ENCODE peak calls at places on chromosomes 5 and 9, in five cellular contexts. D, B, K, M and J are unnamed samples.

GRCh38 chr5:180352976-180353225 is 235 bp downstream of the GFPT2 start:
- DNase-seq in D (no peak), B (no peak), K (no peak), M (no peak), J (no peak)

GRCh38 chr5:51395666-51396356 is 12.6 kb downstream of the ISL1 start:
- DNase-seq in D (no peak), B (no peak), K (no peak), M (no peak), J (no peak)

GRCh38 chr9:93463638-93464248 is 10.4 kb upstream of the FAM120AOS start:
- DNase-seq in D (no peak), B (no peak), K (no peak), M (no peak), J (no peak)

GRCh38 chr5:97043511-97043910 is 98.9 kb downstream of the LIX1 start:
- DNase-seq in D (no peak), B (no peak), K (peak; percentile 28), M (no peak), J (no peak)

GRCh38 chr9:127058645-127059021 is 63.8 kb downstream of the ANGPTL2 start:
- DNase-seq in D (no peak), B (no peak), K (no peak), M (peak; percentile 46), J (no peak)

GRCh38 chr9:82168585-82168984 is 180.0 kb downstream of the SPATA31D1 start:
- DNase-seq in D (no peak), B (no peak), K (no peak), M (peak; percentile 91), J (peak; percentile 0)

GRCh38 chr5:17282283-17283120 is 65.1 kb downstream of the BASP1 start:
- DNase-seq in D (peak; percentile 35), B (no peak), K (peak; percentile 20), M (no peak), J (no peak)

GRCh38 chr9:85715587-85715986 is 26.2 kb downstream of the AGTPBP1 start:
- DNase-seq in D (no peak), B (no peak), K (no peak), M (no peak), J (no peak)

GRCh38 chr9:112232233-112232632 is 57.1 kb upstream of the SUSD1 start:
- DNase-seq in D (no peak), B (no peak), K (no peak), M (no peak), J (no peak)

GRCh38 chr5:59095480-59095879 is 512.6 kb downstream of the RAB3C start:
- DNase-seq in D (no peak), B (no peak), K (no peak), M (no peak), J (no peak)

GRCh38 chr9:16329699-16330113 is 540.8 kb downstream of the BNC2 start:
- DNase-seq in D (peak; percentile 65), B (no peak), K (no peak), M (no peak), J (peak; percentile 63)

GRCh38 chr5:54807421-54807820 is 178.0 kb downstream of the ESM1 start:
- DNase-seq in D (peak; percentile 25), B (no peak), K (no peak), M (peak; percentile 79), J (no peak)

GRCh38 chr9:126919193-126919592 is 4.6 kb downstream of the RALGPS1 start:
- DNase-seq in D (no peak), B (no peak), K (no peak), M (no peak), J (no peak)

GRCh38 chr5:164188733-164189148 is 683.3 kb downstream of the MAT2B start:
- DNase-seq in D (no peak), B (no peak), K (peak; percentile 89), M (no peak), J (no peak)

GRCh38 chr5:100852988-100853449 is 50.1 kb downstream of the ST8SIA4 start:
- DNase-seq in D (no peak), B (no peak), K (no peak), M (no peak), J (no peak)

GRCh38 chr5:763998-764781 is 20.3 kb downstream of the ZDHHC11B start:
- DNase-seq in D (no peak), B (no peak), K (no peak), M (no peak), J (no peak)

GRCh38 chr9:3441197-3441816 is 84.5 kb downstream of the RFX3 start:
- DNase-seq in D (peak; percentile 77), B (peak; percentile 50), K (peak; percentile 66), M (peak; percentile 70), J (peak; percentile 31)

GRCh38 chr5:146059349-146060220 is 45.8 kb downstream of the PLAC8L1 start:
- DNase-seq in D (no peak), B (no peak), K (peak; percentile 80), M (no peak), J (no peak)

GRCh38 chr5:159163027-159163699 is 46.2 kb downstream of the RNF145 start:
- DNase-seq in D (peak; percentile 63), B (no peak), K (no peak), M (peak; percentile 96), J (no peak)

GRCh38 chr9:106025449-106025848 is 331.1 kb downstream of the TMEM38B start:
- DNase-seq in D (no peak), B (no peak), K (peak; percentile 74), M (peak; percentile 9), J (no peak)

GRCh38 chr9:134992755-134993124 is 75.0 kb upstream of the FCN1 start:
- DNase-seq in D (no peak), B (no peak), K (no peak), M (no peak), J (peak; percentile 77)

GRCh38 chr5:135048286-135048685 is 14.3 kb upstream of the PITX1 start:
- DNase-seq in D (no peak), B (no peak), K (no peak), M (no peak), J (no peak)

GRCh38 chr5:135051399-135051798 is 17.4 kb upstream of the PITX1 start:
- DNase-seq in D (no peak), B (no peak), K (no peak), M (no peak), J (no peak)

GRCh38 chr5:135051872-135052271 is 17.8 kb upstream of the PITX1 start:
- DNase-seq in D (no peak), B (no peak), K (no peak), M (no peak), J (no peak)

GRCh38 chr5:135048930-135049329 is 14.9 kb upstream of the PITX1 start:
- DNase-seq in D (no peak), B (no peak), K (no peak), M (no peak), J (no peak)

GRCh38 chr5:135050244-135050767 is 16.3 kb upstream of the PITX1 start:
- DNase-seq in D (no peak), B (no peak), K (no peak), M (no peak), J (no peak)
- H3K4me3 ChIP-seq in D (no peak overlapping the region), B (peak overlapping the region; percentile 9), K (no peak overlapping the region), M (no peak overlapping the region), J (no peak overlapping the region)

GRCh38 chr5:141863569-141864178 is 14.5 kb downstream of the PCDH1 start:
- DNase-seq in D (no peak), B (no peak), K (no peak), M (no peak), J (no peak)

GRCh38 chr5:141866111-141866510 is 12.1 kb downstream of the PCDH1 start:
- DNase-seq in D (no peak), B (peak; percentile 94), K (no peak), M (peak; percentile 75), J (no peak)

GRCh38 chr5:141864371-141865370 is 13.5 kb downstream of the PCDH1 start:
- DNase-seq in D (no peak), B (no peak), K (no peak), M (no peak), J (no peak)

GRCh38 chr5:141867139-141867538 is 11.1 kb downstream of the PCDH1 start:
- DNase-seq in D (no peak), B (peak; percentile 50), K (no peak), M (no peak), J (no peak)

DNA sequence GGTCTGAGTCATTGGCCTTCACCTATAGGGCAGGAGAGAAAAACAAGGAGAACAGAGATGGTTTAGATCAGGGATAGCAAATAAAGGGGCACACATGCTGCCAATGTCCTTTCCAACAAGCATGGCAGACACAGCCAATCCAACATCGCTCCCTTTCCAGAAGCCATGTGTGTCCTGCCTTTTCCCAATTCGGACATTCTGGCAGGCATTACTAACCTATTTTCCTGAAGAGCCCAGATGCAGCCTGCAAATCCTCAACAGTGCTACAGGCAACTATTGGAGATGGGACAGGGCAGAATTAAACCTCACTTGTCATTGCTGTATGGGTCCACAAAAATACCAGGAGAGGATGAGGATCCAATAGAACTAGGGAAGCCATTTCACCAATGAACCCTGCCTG is 12.8 kb downstream of the PCDH1 start:
- DNase-seq in D (no peak), B (no peak), K (no peak), M (no peak), J (no peak)
- H3K27me3 ChIP-seq in D (no peaks in the 10 kb centered on the region), B (no peaks in the 10 kb centered on the region), K (no peaks in the 10 kb centered on the region), M (no peaks in the 10 kb centered on the region), J (peaks cover 13% of the 10 kb centered on the region)

GRCh38 chr5:136046231-136046630 is 17.4 kb downstream of the TGFBI start:
- DNase-seq in D (no peak), B (no peak), K (no peak), M (no peak), J (no peak)
- H3K4me3 ChIP-seq in D (no peak overlapping the region), B (no peak overlapping the region), K (no peak overlapping the region), M (no peak overlapping the region), J (no peak overlapping the region)

GRCh38 chr9:120841930-120842684 is 615 bp downstream of the PSMD5 start:
- DNase-seq in D (no peak), B (no peak), K (peak; percentile 17), M (peak; percentile 22), J (no peak)
- H3K27me3 ChIP-seq in D (no peaks in the 10 kb centered on the region), B (no peaks in the 10 kb centered on the region), K (no peaks in the 10 kb centered on the region), M (no peaks in the 10 kb centered on the region), J (no peaks in the 10 kb centered on the region)

DNA sequence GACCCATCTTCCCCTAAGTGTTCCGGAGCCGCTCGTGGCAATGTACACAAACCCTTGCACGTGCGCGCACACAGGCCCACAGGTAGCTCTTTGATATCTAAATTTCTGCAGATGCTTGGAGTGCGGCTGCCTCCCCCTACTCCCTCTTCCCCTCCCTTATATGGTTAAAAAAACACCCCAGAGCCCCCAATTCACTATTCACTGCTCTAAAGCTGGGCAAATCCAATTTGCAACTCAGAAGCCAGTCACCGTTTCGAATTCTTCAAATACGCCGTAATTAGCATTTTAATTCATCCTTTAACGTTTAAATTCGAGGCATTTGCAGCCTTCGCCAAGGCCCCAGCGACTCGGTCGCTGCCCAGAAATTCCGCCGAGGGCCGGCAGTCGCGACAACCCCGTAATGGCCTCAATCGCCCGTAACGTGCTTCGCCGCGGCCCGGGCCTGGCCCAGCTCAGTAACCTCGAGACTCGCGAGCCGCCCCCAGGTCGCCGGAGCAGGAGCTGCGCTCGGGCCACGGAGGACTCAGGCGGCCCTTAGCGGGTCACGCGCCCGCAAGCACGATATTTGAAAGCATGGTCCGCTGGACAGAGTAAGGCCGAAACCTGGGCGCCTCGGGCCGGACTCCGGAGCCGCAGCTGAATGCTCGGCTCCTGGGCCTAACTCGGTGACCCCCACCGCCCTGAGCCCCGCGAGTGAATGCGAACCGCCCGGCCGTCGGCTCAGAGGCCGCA is 1.3 kb downstream of the IRX2 start:
- DNase-seq in D (no peak), B (no peak), K (peak; percentile 68), M (no peak), J (peak; percentile 64)
- H3K4me3 ChIP-seq in D (peak overlapping the region; percentile 34), B (peak overlapping the region; percentile 68), K (peak overlapping the region; percentile 97), M (peak overlapping the region; percentile 89), J (peak overlapping the region; percentile 99)